ENCODE peak calls at places on chromosomes 12 and 14, in four cellular contexts. One of them, this sample, is unnamed.
A peak's percentile ranks its signal among the peaks of the same experiment; 100 is the strongest.

GRCh38 chr12:107437954-107438353 is 247.6 kb upstream of the PWP1 start:
- DNase-seq in IMR-90: no peak
- DNase-seq in CD8-positive, alpha-beta T cell: no peak
- DNase-seq in astrocyte: no peak
- DNase-seq in this sample: no peak

GRCh38 chr12:58388261-58388660 is 446.9 kb downstream of the ATP23 start:
- DNase-seq in IMR-90: no peak
- DNase-seq in CD8-positive, alpha-beta T cell: no peak
- DNase-seq in astrocyte: peak; percentile 30
- DNase-seq in this sample: no peak

GRCh38 chr12:74293689-74294131 is 243.9 kb upstream of the ATXN7L3B start:
- DNase-seq in IMR-90: no peak
- DNase-seq in CD8-positive, alpha-beta T cell: no peak
- DNase-seq in astrocyte: no peak
- DNase-seq in this sample: no peak

GRCh38 chr14:95157195-95157986 is at the start of gene DICER1:
- DNase-seq in IMR-90: peak; percentile 89
- DNase-seq in CD8-positive, alpha-beta T cell: peak; percentile 97
- DNase-seq in astrocyte: peak; percentile 78
- DNase-seq in this sample: peak; percentile 87

GRCh38 chr12:31220633-31221565 is 105.1 kb downstream of the SINHCAF start:
- DNase-seq in IMR-90: peak; percentile 17
- DNase-seq in CD8-positive, alpha-beta T cell: no peak
- DNase-seq in astrocyte: peak; percentile 13
- DNase-seq in this sample: peak; percentile 20

GRCh38 chr14:53183611-53184010 is 30.5 kb upstream of the DDHD1 start:
- DNase-seq in IMR-90: no peak
- DNase-seq in CD8-positive, alpha-beta T cell: no peak
- DNase-seq in astrocyte: peak; percentile 22
- DNase-seq in this sample: peak; percentile 21

GRCh38 chr12:119624971-119625370 is 31.4 kb downstream of the TMEM233 start:
- DNase-seq in IMR-90: no peak
- DNase-seq in CD8-positive, alpha-beta T cell: no peak
- DNase-seq in astrocyte: peak; percentile 40
- DNase-seq in this sample: no peak

GRCh38 chr12:118714051-118714460 is 267.3 kb upstream of the SRRM4 start:
- DNase-seq in IMR-90: no peak
- DNase-seq in CD8-positive, alpha-beta T cell: no peak
- DNase-seq in astrocyte: no peak
- DNase-seq in this sample: no peak

GRCh38 chr12:64633186-64633939 is 23.1 kb downstream of the RASSF3 start:
- DNase-seq in IMR-90: no peak
- DNase-seq in CD8-positive, alpha-beta T cell: no peak
- DNase-seq in astrocyte: no peak
- DNase-seq in this sample: no peak

GRCh38 chr14:63245893-63246292 is 41.6 kb downstream of the RHOJ start:
- DNase-seq in IMR-90: no peak
- DNase-seq in CD8-positive, alpha-beta T cell: no peak
- DNase-seq in astrocyte: peak; percentile 16
- DNase-seq in this sample: no peak

GRCh38 chr12:51374346-51374745 is 16.9 kb downstream of the GALNT6 start:
- DNase-seq in IMR-90: no peak
- DNase-seq in CD8-positive, alpha-beta T cell: no peak
- DNase-seq in astrocyte: no peak
- DNase-seq in this sample: no peak

GRCh38 chr14:93266127-93266526 is 59.1 kb downstream of the UBR7 start:
- DNase-seq in IMR-90: no peak
- DNase-seq in CD8-positive, alpha-beta T cell: no peak
- DNase-seq in astrocyte: no peak
- DNase-seq in this sample: no peak

GRCh38 chr12:52266514-52266913 is 7.9 kb upstream of the KRT86 start:
- DNase-seq in IMR-90: no peak
- DNase-seq in CD8-positive, alpha-beta T cell: no peak
- DNase-seq in astrocyte: no peak
- DNase-seq in this sample: no peak

GRCh38 chr14:103003351-103003615 is 54.1 kb downstream of the CDC42BPB start:
- DNase-seq in IMR-90: no peak
- DNase-seq in CD8-positive, alpha-beta T cell: no peak
- DNase-seq in astrocyte: no peak
- DNase-seq in this sample: no peak

GRCh38 chr12:64679487-64679983 is 69.2 kb downstream of the RASSF3 start:
- DNase-seq in IMR-90: peak; percentile 65
- DNase-seq in CD8-positive, alpha-beta T cell: peak; percentile 76
- DNase-seq in astrocyte: peak; percentile 74
- DNase-seq in this sample: no peak

GRCh38 chr14:100486025-100486828 is 101.0 kb downstream of the BEGAIN start:
- DNase-seq in IMR-90: peak; percentile 65
- DNase-seq in CD8-positive, alpha-beta T cell: peak; percentile 69
- DNase-seq in astrocyte: peak; percentile 78
- DNase-seq in this sample: peak; percentile 90

GRCh38 chr14:99821519-99822165 is 28.4 kb downstream of the EML1 start:
- DNase-seq in IMR-90: peak; percentile 85
- DNase-seq in CD8-positive, alpha-beta T cell: no peak
- DNase-seq in astrocyte: peak; percentile 95
- DNase-seq in this sample: peak; percentile 87

GRCh38 chr14:96263347-96264199 is 7.6 kb downstream of the BDKRB1 start:
- DNase-seq in IMR-90: peak; percentile 31
- DNase-seq in CD8-positive, alpha-beta T cell: no peak
- DNase-seq in astrocyte: no peak
- DNase-seq in this sample: no peak

GRCh38 chr14:52950410-52950897 is 396 bp downstream of the FERMT2 start:
- DNase-seq in IMR-90: peak; percentile 29
- DNase-seq in CD8-positive, alpha-beta T cell: peak; percentile 14
- DNase-seq in astrocyte: peak; percentile 30
- DNase-seq in this sample: peak; percentile 27

GRCh38 chr12:39619316-39619659 is 315 bp downstream of the ABCD2 start:
- DNase-seq in IMR-90: no peak
- DNase-seq in CD8-positive, alpha-beta T cell: no peak
- DNase-seq in astrocyte: no peak
- DNase-seq in this sample: no peak

GRCh38 chr14:21264025-21264801 is 5.0 kb downstream of the HNRNPC start:
- DNase-seq in IMR-90: peak; percentile 91
- DNase-seq in CD8-positive, alpha-beta T cell: no peak
- DNase-seq in astrocyte: peak; percentile 90
- DNase-seq in this sample: peak; percentile 87

GRCh38 chr12:72276212-72276865 is 4.2 kb downstream of the TRHDE start:
- DNase-seq in IMR-90: no peak
- DNase-seq in CD8-positive, alpha-beta T cell: no peak
- DNase-seq in astrocyte: no peak
- DNase-seq in this sample: no peak

GRCh38 chr12:54175130-54175963 is 13.4 kb downstream of the SMUG1 start:
- DNase-seq in IMR-90: no peak
- DNase-seq in CD8-positive, alpha-beta T cell: no peak
- DNase-seq in astrocyte: no peak
- DNase-seq in this sample: no peak

GRCh38 chr12:1496162-1496925 is 98.0 kb downstream of the FBXL14 start:
- DNase-seq in IMR-90: peak; percentile 31
- DNase-seq in CD8-positive, alpha-beta T cell: no peak
- DNase-seq in astrocyte: no peak
- DNase-seq in this sample: no peak

GRCh38 chr12:108696111-108696995 is 35.0 kb downstream of the CORO1C start:
- DNase-seq in IMR-90: peak; percentile 100
- DNase-seq in CD8-positive, alpha-beta T cell: no peak
- DNase-seq in astrocyte: peak; percentile 100
- DNase-seq in this sample: peak; percentile 96

GRCh38 chr12:41700940-41701339 is 443.7 kb downstream of the GXYLT1 start:
- DNase-seq in IMR-90: no peak
- DNase-seq in CD8-positive, alpha-beta T cell: no peak
- DNase-seq in astrocyte: no peak
- DNase-seq in this sample: no peak

GRCh38 chr14:69059658-69060648 is 80.9 kb upstream of the ACTN1 start:
- DNase-seq in IMR-90: peak; percentile 99
- DNase-seq in CD8-positive, alpha-beta T cell: no peak
- DNase-seq in astrocyte: peak; percentile 98
- DNase-seq in this sample: peak; percentile 98

GRCh38 chr14:65927871-65928270 is 515.3 kb downstream of the FUT8 start:
- DNase-seq in IMR-90: no peak
- DNase-seq in CD8-positive, alpha-beta T cell: peak; percentile 55
- DNase-seq in astrocyte: no peak
- DNase-seq in this sample: no peak

GRCh38 chr14:52458721-52459085 is 93.6 kb downstream of the TXNDC16 start:
- DNase-seq in IMR-90: peak; percentile 78
- DNase-seq in CD8-positive, alpha-beta T cell: no peak
- DNase-seq in astrocyte: peak; percentile 21
- DNase-seq in this sample: no peak

GRCh38 chr14:67532998-67533753 is at the start of gene PLEKHH1:
- DNase-seq in IMR-90: peak; percentile 57
- DNase-seq in CD8-positive, alpha-beta T cell: peak; percentile 51
- DNase-seq in astrocyte: peak; percentile 67
- DNase-seq in this sample: peak; percentile 46

GRCh38 chr14:67529947-67530935 is 2.8 kb upstream of the PLEKHH1 start:
- DNase-seq in IMR-90: no peak
- DNase-seq in CD8-positive, alpha-beta T cell: no peak
- DNase-seq in astrocyte: no peak
- DNase-seq in this sample: no peak

GRCh38 chr14:67533754-67534085 is 630 bp downstream of the PLEKHH1 start:
- DNase-seq in IMR-90: no peak
- DNase-seq in CD8-positive, alpha-beta T cell: no peak
- DNase-seq in astrocyte: no peak
- DNase-seq in this sample: no peak

GRCh38 chr14:67536087-67536486 is 3.0 kb downstream of the PLEKHH1 start:
- DNase-seq in IMR-90: no peak
- DNase-seq in CD8-positive, alpha-beta T cell: no peak
- DNase-seq in astrocyte: no peak
- DNase-seq in this sample: no peak

GRCh38 chr14:67532606-67532997 is 488 bp upstream of the PLEKHH1 start:
- DNase-seq in IMR-90: no peak
- DNase-seq in CD8-positive, alpha-beta T cell: no peak
- DNase-seq in astrocyte: no peak
- DNase-seq in this sample: no peak
- TF ChIP-seq CTCF in IMR-90: no peak
- TF ChIP-seq CTCF in CD8-positive, alpha-beta T cell: no peak
- TF ChIP-seq CTCF in astrocyte: no peak
- TF ChIP-seq CTCF in this sample: no peak

GRCh38 chr14:90785474-90785873 is 30.8 kb downstream of the TTC7B start:
- DNase-seq in IMR-90: no peak
- DNase-seq in CD8-positive, alpha-beta T cell: no peak
- DNase-seq in astrocyte: no peak
- DNase-seq in this sample: no peak
- TF ChIP-seq CTCF in IMR-90: peak; percentile 8
- TF ChIP-seq CTCF in CD8-positive, alpha-beta T cell: no peak
- TF ChIP-seq CTCF in astrocyte: no peak
- TF ChIP-seq CTCF in this sample: peak; percentile 57

GRCh38 chr12:47686645-47687240 is 19.1 kb downstream of the RPAP3 start:
- DNase-seq in IMR-90: peak; percentile 67
- DNase-seq in CD8-positive, alpha-beta T cell: no peak
- DNase-seq in astrocyte: peak; percentile 21
- DNase-seq in this sample: peak; percentile 57
- TF ChIP-seq CTCF in IMR-90: peak; percentile 82
- TF ChIP-seq CTCF in CD8-positive, alpha-beta T cell: peak; percentile 76
- TF ChIP-seq CTCF in astrocyte: peak; percentile 78
- TF ChIP-seq CTCF in this sample: peak; percentile 81

DNA sequence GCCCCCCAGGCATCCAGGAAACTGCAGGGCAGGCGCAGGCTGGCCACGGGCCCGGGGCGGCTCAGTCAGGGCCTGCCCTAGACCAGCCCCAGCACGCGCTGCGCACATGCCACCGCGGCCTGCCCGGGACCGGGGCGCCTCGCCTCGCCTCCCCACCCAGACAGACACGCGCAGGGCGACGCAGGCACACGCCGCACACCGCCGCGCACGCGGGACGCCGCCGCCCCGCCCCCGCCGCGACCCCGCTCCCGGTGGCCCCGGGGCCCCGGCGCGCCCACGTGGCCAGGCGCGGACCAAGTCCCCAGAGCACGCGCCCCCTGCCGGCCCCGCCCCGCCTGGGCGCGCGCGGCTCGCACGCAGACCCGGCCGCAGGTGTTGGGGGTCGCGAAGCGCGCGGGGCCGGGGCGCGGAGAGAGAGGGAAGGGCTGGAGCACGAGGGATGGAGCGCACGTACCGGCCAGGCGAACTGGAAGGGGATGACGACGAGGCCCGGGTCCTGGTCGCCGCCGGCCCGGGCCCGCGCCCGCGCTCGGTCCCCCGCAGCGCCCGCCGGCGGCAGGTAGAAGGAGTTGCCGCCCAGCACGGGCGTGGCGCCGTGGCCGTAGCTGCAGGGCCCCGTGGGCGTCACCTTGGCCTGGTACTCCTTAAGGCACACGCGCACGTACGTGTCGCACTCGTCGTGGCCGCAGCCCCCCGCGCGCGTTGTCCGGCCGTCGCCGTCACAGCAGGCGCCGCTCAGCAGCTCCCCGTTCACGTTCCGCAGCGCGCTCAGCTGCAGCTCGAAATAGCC is 1.1 kb downstream of the JAG2 start:
- DNase-seq in IMR-90: no peak
- DNase-seq in CD8-positive, alpha-beta T cell: no peak
- DNase-seq in astrocyte: no peak
- DNase-seq in this sample: no peak
- TF ChIP-seq CTCF in IMR-90: no peak
- TF ChIP-seq CTCF in CD8-positive, alpha-beta T cell: no peak
- TF ChIP-seq CTCF in astrocyte: no peak
- TF ChIP-seq CTCF in this sample: peak; percentile 32

GRCh38 chr12:96099986-96100385 is 64.6 kb upstream of the LTA4H start:
- DNase-seq in IMR-90: no peak
- DNase-seq in CD8-positive, alpha-beta T cell: no peak
- DNase-seq in astrocyte: no peak
- DNase-seq in this sample: no peak
- TF ChIP-seq CTCF in IMR-90: no peak
- TF ChIP-seq CTCF in CD8-positive, alpha-beta T cell: no peak
- TF ChIP-seq CTCF in astrocyte: no peak
- TF ChIP-seq CTCF in this sample: no peak

GRCh38 chr12:49750027-49750977 is 8.9 kb downstream of the TMBIM6 start:
- DNase-seq in IMR-90: peak; percentile 80
- DNase-seq in CD8-positive, alpha-beta T cell: peak; percentile 23
- DNase-seq in astrocyte: peak; percentile 39
- DNase-seq in this sample: peak; percentile 53
- TF ChIP-seq CTCF in IMR-90: peak; percentile 10
- TF ChIP-seq CTCF in CD8-positive, alpha-beta T cell: no peak
- TF ChIP-seq CTCF in astrocyte: no peak
- TF ChIP-seq CTCF in this sample: no peak

DNA sequence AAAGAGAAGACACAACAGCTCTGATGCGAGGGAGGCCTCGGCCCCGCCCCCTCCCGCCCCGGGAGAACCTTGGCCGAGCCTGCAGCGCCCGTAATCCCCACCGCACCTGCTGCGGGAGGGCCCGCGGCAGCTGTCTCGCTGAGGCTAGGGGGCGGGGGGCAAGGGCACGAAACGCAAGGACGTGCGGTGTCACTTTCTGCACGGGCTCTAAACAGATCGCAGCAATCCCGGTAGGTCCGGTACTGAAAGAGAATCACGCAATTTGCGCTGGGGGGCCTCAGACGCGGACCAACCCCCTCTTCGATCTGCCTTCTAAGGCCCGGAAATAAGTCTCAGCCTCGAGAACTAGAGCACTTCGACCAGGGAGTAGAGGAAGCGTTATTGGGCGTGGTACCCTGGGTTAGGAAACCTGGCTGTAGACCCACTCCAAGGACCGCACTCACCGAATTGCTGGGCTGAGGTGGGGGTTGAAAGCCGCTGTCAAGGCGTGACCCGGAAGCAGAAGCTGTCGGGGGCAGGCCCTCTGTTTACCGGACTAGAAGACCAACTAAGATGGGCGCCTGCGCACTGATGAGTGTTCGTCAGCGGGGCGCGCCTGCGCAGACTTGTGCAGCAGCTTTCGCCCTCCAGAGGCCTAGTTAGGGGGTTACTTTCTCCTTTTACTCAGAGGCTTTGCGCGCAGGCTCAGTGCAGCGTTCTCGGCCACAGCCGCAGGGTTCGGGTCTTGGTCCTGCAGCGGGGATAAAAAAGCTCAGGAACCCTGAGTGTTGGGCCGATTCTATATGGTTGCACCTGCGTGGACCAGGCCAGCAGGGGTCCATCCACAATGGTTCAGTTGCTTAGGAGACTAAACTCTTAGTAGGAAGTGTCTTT is at the start of gene ASB8:
- DNase-seq in IMR-90: peak; percentile 97
- DNase-seq in CD8-positive, alpha-beta T cell: peak; percentile 99
- DNase-seq in astrocyte: peak; percentile 92
- DNase-seq in this sample: peak; percentile 96
- TF ChIP-seq CTCF in IMR-90: peak; percentile 48
- TF ChIP-seq CTCF in CD8-positive, alpha-beta T cell: peak; percentile 63
- TF ChIP-seq CTCF in astrocyte: peak; percentile 26
- TF ChIP-seq CTCF in this sample: peak; percentile 69

This sample was measured in HFFc6.